ENCODE peak calls at places on chromosomes 4 and X, in eight cellular contexts. C is WTC11, G is HCT116, B is H9, Q is mesothelial cell of epicardium, A is heart left ventricle, X is fibroblast of lung, D is fibroblast of villous mesenchyme. O is an unnamed sample.
A peak's percentile ranks its signal among the peaks of the same experiment; 100 is the strongest.

GRCh38 chr4:3302164-3302785 is 9.5 kb downstream of the RGS12 start:
- DNase-seq in C (no peak), G (no peak), B (no peak), Q (peak; percentile 20), A (peak; percentile 58), X (peak; percentile 64), D (no peak), O (peak; percentile 69)

GRCh38 chrX:67544281-67544680 is 460 bp downstream of the AR start:
- DNase-seq in C (peak; percentile 16), G (no peak), B (peak; percentile 41), Q (no peak), A (peak; percentile 40), X (peak; percentile 19), D (no peak), O (no peak)

GRCh38 chr4:128787509-128788311 is 21.8 kb upstream of the JADE1 start:
- DNase-seq in C (no peak), G (no peak), B (no peak), Q (peak; percentile 56), A (no peak), X (peak; percentile 50), D (no peak), O (no peak)

GRCh38 chrX:132728296-132728695 is 230.1 kb downstream of the HS6ST2 start:
- DNase-seq in C (no peak), G (no peak), B (no peak), Q (no peak), A (no peak), X (no peak), D (no peak), O (no peak)

GRCh38 chrX:41561045-41561444 is 113.9 kb downstream of the NYX start:
- DNase-seq in C (no peak), G (no peak), B (no peak), Q (no peak), A (no peak), X (peak; percentile 91), D (peak; percentile 94), O (peak; percentile 41)

GRCh38 chrX:65407157-65407626 is 127.4 kb downstream of the LAS1L start:
- DNase-seq in C (peak; percentile 15), G (no peak), B (no peak), Q (no peak), A (no peak), X (no peak), D (no peak), O (no peak)

GRCh38 chr4:152894673-152895072 is 41.5 kb upstream of the FHDC1 start:
- DNase-seq in C (no peak), G (peak; percentile 4), B (no peak), Q (no peak), A (no peak), X (peak; percentile 84), D (no peak), O (no peak)

GRCh38 chr4:56752985-56753384 is 68.5 kb downstream of the SPINK2 start:
- DNase-seq in C (no peak), G (peak; percentile 41), B (no peak), Q (peak; percentile 67), A (no peak), X (no peak), D (no peak), O (no peak)

GRCh38 chr4:169201144-169202124 is 69.3 kb downstream of the SH3RF1 start:
- DNase-seq in C (no peak), G (no peak), B (no peak), Q (no peak), A (no peak), X (no peak), D (no peak), O (no peak)

GRCh38 chr4:169202143-169202699 is 68.5 kb downstream of the SH3RF1 start:
- DNase-seq in C (no peak), G (no peak), B (no peak), Q (no peak), A (no peak), X (no peak), D (no peak), O (no peak)

GRCh38 chr4:169205146-169205806 is 65.5 kb downstream of the SH3RF1 start:
- DNase-seq in C (no peak), G (no peak), B (no peak), Q (no peak), A (no peak), X (peak; percentile 27), D (peak; percentile 61), O (no peak)

GRCh38 chr4:169202878-169203277 is 67.9 kb downstream of the SH3RF1 start:
- DNase-seq in C (no peak), G (no peak), B (no peak), Q (no peak), A (no peak), X (no peak), D (no peak), O (no peak)

GRCh38 chr4:169203891-169204290 is 66.9 kb downstream of the SH3RF1 start:
- DNase-seq in C (no peak), G (no peak), B (no peak), Q (no peak), A (no peak), X (no peak), D (no peak), O (no peak)
- TF ChIP-seq CTCF in C (no peak), G (no peak), B (no peak), Q (no peak), A (no peak), X (no peak), D (no peak), O (no peak)

DNA sequence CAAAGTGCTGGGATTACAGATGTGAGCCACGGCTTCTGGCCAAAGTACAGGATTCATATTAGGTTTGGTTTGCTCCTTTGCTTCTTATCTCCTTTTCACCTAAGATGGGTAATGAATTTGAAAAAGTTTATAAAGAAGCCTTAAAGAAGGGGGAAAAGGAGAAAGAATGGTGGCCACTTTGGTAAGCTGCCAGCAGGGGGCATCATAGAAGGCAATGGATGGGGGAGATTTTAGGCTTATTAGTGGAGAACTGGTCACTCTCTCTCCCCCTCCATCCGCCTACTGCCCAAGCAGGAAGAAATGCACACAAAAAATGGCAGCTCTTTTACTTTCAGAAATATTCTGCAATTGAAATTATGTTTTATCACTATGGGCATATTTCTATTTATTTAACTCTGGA is 32.0 kb downstream of the SPARCL1 start:
- DNase-seq in C (peak; percentile 58), G (no peak), B (no peak), Q (no peak), A (no peak), X (no peak), D (no peak), O (no peak)
- TF ChIP-seq CTCF in C (peak; percentile 65), G (peak; percentile 26), B (peak; percentile 77), Q (peak; percentile 49), A (peak; percentile 19), X (peak; percentile 30), D (peak; percentile 39), O (peak; percentile 16)

GRCh38 chr4:59728496-59728895 is 1471.6 kb upstream of the ADGRL3 start:
- DNase-seq in C (no peak), G (no peak), B (no peak), Q (no peak), A (no peak), X (peak; percentile 1), D (no peak), O (no peak)

GRCh38 chr4:59727745-59728144 is 1472.4 kb upstream of the ADGRL3 start:
- DNase-seq in C (no peak), G (no peak), B (no peak), Q (no peak), A (no peak), X (no peak), D (no peak), O (no peak)

GRCh38 chr4:59729321-59729720 is 1470.8 kb upstream of the ADGRL3 start:
- DNase-seq in C (no peak), G (no peak), B (no peak), Q (no peak), A (no peak), X (no peak), D (no peak), O (no peak)
- TF ChIP-seq CTCF in C (no peak), G (no peak), B (no peak), Q (no peak), A (no peak), X (no peak), D (no peak), O (no peak)

DNA sequence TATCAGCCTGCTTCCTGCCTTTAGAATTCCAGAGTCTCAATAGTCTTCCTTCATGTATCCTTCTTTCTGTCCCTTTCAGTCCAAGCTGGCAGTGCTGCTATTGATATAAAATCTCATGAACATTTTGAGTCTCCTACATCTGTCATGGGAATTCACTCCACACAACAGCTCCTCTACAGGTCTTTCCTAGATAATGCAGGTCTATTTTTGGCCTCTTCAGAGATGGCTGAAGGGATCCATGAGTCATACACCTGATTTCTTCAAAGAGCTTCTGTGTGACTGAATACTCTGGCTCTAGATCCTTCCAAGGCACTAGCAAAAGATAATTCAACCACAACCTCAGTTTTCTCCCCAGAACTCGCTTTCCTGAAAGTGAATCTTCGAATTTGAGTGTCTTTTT is 115.4 kb downstream of the STPG2 start:
- DNase-seq in C (no peak), G (peak; percentile 64), B (no peak), Q (no peak), A (no peak), X (peak; percentile 10), D (no peak), O (no peak)
- TF ChIP-seq CTCF in C (peak; percentile 33), G (peak; percentile 26), B (peak; percentile 53), Q (no peak), A (no peak), X (no peak), D (no peak), O (no peak)